ENCODE peak calls at places on chromosomes 6 and 20, in four cellular contexts. R is WTC11, A is HepG2, U is K562. M is an unnamed sample.

GRCh38 chr6:13668291-13668928 is 43.2 kb downstream of the RANBP9 start:
- DNase-seq in R (no peak), A (no peak), U (peak), M (no peak)

GRCh38 chr20:35564905-35565304 is 23.0 kb downstream of the ERGIC3 start:
- DNase-seq in R (no peak), A (no peak), U (peak), M (no peak)

GRCh38 chr6:81856872-81857271 is 104.4 kb upstream of the TENT5A start:
- DNase-seq in R (no peak), A (no peak), U (no peak), M (no peak)

GRCh38 chr6:137964876-137965275 is 97.8 kb downstream of the TNFAIP3 start:
- DNase-seq in R (no peak), A (no peak), U (no peak), M (no peak)

GRCh38 chr6:74879970-74880369 is 325.9 kb downstream of the COL12A1 start:
- DNase-seq in R (no peak), A (no peak), U (no peak), M (no peak)

GRCh38 chr6:139877828-139878405 is 503.5 kb upstream of the CITED2 start:
- DNase-seq in R (peak), A (no peak), U (no peak), M (no peak)

GRCh38 chr6:33740794-33741193 is 5.9 kb downstream of the IP6K3 start:
- DNase-seq in R (no peak), A (no peak), U (no peak), M (no peak)

GRCh38 chr6:14467591-14467990 is 350.0 kb downstream of the CD83 start:
- DNase-seq in R (no peak), A (no peak), U (no peak), M (no peak)

GRCh38 chr20:62470003-62470402 is 5.8 kb downstream of the GATA5 start:
- DNase-seq in R (no peak), A (no peak), U (no peak), M (no peak)

GRCh38 chr20:12171927-12172581 is 254.4 kb downstream of the BTBD3 start:
- DNase-seq in R (no peak), A (no peak), U (no peak), M (no peak)

GRCh38 chr6:101249470-101249869 is 144.0 kb upstream of the GRIK2 start:
- DNase-seq in R (no peak), A (no peak), U (no peak), M (no peak)

GRCh38 chr20:62159052-62159451 is 15.5 kb downstream of the SS18L1 start:
- DNase-seq in R (no peak), A (no peak), U (no peak), M (no peak)

GRCh38 chr20:36147707-36148106 is 6.8 kb upstream of the EPB41L1 start:
- DNase-seq in R (no peak), A (no peak), U (no peak), M (no peak)

DNA sequence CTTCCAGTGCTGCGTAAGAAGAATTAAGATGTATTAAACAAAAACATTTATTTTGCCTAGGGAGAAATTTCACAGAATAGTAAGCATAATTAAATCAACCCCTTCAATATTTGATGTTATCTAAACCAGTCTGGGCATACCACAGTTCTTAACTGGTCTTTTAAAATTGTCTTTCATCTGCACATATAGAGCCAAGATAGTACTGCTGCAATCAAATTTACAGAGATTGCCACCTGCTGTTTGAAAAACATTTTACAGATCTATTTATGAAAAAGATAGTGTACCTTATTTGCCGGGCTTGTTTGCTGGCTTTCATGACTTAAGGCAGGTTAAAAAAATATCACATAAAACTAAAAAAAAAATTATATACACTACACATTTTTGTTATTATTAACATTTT is 323.2 kb downstream of the ADGRB3 start:
- DNase-seq in R (no peak), A (peak), U (no peak), M (no peak)
- TF ChIP-seq ELF4 in R (no peak), A (no peak), U (no peak), M (no peak)

DNA sequence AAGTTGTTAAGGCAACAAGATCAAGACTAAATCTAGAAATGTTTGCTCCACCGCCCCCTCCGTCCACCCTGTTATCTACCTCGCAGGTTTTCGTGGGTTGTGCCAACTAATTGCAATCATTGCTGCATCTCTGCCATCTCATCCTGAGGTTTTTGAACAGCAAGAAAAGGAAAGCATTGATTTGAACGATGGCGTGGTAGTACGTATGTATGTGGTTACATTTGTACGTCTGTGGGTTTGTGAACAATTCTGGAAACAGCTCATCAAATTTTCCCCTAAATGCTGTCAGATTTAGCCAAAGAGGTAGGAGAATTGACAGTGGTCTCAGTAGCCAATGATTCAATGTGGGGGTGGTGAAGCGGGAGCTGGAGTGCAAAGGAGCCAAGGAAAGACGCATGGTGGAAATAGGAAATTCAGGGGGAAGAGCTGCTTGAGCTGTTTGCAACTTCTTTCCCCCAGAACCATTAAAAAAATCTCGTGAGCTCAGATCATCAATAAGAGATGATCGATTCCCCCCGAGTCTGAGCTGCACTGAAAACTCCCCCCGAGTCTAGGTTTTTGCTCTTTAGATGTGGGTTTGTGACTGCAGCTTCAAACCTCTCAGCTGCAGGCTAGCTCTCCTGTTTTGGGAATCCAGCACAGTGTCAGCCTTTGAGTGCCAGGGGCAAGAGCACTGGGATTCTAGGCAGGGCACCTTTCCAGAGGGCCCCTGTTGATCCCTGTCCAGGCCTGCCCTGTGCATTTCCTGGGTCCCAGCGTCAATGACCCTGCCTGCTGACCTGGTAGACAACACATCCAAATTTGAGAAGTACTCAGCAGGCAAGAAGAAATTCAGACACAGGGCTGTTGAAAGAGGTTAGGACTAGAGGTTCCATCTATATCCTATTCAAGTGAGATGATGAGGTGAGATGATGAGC is 72.6 kb upstream of the LY86 start:
- DNase-seq in R (no peak), A (no peak), U (no peak), M (no peak)
- TF ChIP-seq ELF4 in R (no peak), A (no peak), U (no peak), M (no peak)

GRCh38 chr6:4271761-4272505 is 136.6 kb upstream of the ECI2 start:
- DNase-seq in R (no peak), A (no peak), U (no peak), M (no peak)
- TF ChIP-seq ELF4 in R (no peak), A (no peak), U (no peak), M (no peak)

DNA sequence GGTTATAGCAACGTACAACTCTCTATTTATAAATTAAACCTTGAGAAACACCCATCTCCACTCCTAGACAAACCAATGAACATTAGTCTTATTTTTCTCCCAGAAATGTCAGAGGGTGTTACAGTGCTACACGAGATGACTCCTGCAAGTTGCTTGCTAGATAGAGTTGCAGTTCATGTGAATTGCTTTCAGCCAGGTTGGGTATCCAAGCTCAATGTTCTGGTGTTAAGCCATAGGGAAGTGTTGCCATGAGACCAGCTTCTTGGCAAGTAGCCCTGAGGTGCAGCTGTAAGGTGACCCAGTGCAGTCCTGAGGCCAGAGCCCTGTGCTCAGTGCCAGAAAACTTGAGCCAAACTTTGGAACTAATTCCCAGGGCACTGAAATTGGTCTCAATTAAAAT is 51.3 kb upstream of the REV3L start:
- DNase-seq in R (no peak), A (no peak), U (no peak), M (no peak)
- TF ChIP-seq ELF4 in R (no peak), A (no peak), U (no peak), M (no peak)

DNA sequence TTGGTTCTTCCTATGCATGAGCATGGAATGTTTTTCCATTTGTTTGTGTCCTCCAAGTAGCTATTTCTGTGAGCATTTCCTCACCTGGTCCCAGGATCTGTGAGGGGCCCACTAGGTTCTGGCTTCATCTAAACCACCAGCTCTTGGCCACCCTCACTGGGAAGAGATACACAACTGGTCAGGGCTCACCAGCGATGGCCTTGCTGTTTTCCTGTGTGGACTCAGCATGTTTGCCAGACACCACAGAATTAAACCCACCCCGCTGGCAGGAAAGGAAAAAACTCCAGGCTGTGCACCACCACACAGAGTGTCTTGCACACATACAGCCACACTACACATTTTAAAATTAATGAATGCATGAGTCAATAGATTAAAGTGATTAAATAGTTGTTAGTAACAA is 65.1 kb upstream of the NXT1 start:
- DNase-seq in R (no peak), A (no peak), U (no peak), M (no peak)
- TF ChIP-seq ELF4 in R (no peak), A (no peak), U (no peak), M (no peak)